ENCODE peak calls at places on chromosome 6, in four cellular contexts. R is heart left ventricle, J is tibial nerve, Z is K562. O is an unnamed sample.

GRCh38 chr6:164291224-164291623 is 876.7 kb downstream of the QKI start:
- DNase-seq in R (no peak), J (no peak), Z (no peak), O (no peak)

GRCh38 chr6:39430446-39430845 is 107.9 kb upstream of the KCNK16 start:
- DNase-seq in R (no peak), J (no peak), Z (no peak), O (no peak)

GRCh38 chr6:444653-445275 is 53.2 kb downstream of the IRF4 start:
- DNase-seq in R (no peak), J (no peak), Z (no peak), O (no peak)

GRCh38 chr6:7881765-7882500 is 28.7 kb downstream of the TXNDC5 start:
- DNase-seq in R (no peak), J (no peak), Z (no peak), O (no peak)

GRCh38 chr6:33375143-33375649 is 16.4 kb upstream of the KIFC1 start:
- DNase-seq in R (peak; percentile 77), J (peak; percentile 72), Z (no peak), O (peak; percentile 82)

GRCh38 chr6:4931530-4932505 is 72.0 kb downstream of the RPP40 start:
- DNase-seq in R (no peak), J (no peak), Z (no peak), O (no peak)

GRCh38 chr6:19354181-19354580 is 483.0 kb upstream of the ID4 start:
- DNase-seq in R (no peak), J (no peak), Z (no peak), O (no peak)

GRCh38 chr6:38503940-38504682 is 135.6 kb downstream of the BTBD9 start:
- DNase-seq in R (no peak), J (no peak), Z (no peak), O (no peak)

GRCh38 chr6:136783495-136784270 is 8.6 kb downstream of the MAP3K5 start:
- DNase-seq in R (peak; percentile 51), J (no peak), Z (peak; percentile 50), O (peak; percentile 44)

GRCh38 chr6:52352239-52353008 is 9.5 kb upstream of the PAQR8 start:
- DNase-seq in R (peak; percentile 30), J (no peak), Z (peak; percentile 56), O (no peak)

GRCh38 chr6:34147906-34148701 is 2.2 kb upstream of the GRM4 start:
- DNase-seq in R (no peak), J (no peak), Z (no peak), O (no peak)

GRCh38 chr6:5282191-5282623 is 20.9 kb downstream of the FARS2 start:
- DNase-seq in R (no peak), J (no peak), Z (peak; percentile 47), O (no peak)

GRCh38 chr6:64477311-64477850 is 841.8 kb downstream of the PHF3 start:
- DNase-seq in R (no peak), J (no peak), Z (no peak), O (no peak)

GRCh38 chr6:11535801-11536230 is 1.7 kb upstream of the TMEM170B start:
- DNase-seq in R (no peak), J (no peak), Z (no peak), O (no peak)

DNA sequence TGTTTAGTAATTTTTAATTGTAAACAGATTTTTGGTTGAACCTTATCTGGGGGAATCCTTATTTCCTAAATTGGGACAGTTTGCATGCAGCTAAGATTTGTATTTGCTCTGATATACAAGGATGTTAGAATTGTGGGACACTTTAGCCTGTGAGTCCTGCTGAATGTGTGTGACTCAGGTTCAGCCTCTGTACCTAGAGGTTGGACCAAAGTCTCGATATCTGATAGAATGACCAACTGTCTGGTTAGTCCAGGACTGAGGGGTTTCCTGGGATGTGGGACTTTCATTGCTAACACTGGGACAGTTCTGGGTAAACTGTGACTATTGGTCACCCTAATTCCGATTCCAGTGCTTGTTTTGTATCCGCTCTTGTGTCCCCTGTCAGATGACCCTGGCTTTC is 20.2 kb upstream of the TULP4 start:
- DNase-seq in R (no peak), J (no peak), Z (no peak), O (no peak)
- H3K9me3 ChIP-seq in R (peaks cover 14% of the 10 kb centered on the region), J (peaks cover 6% of the 10 kb centered on the region), Z (peaks cover 3% of the 10 kb centered on the region), O (no peaks in the 10 kb centered on the region)

GRCh38 chr6:167662881-167663205 is 163.9 kb upstream of the AFDN start:
- DNase-seq in R (no peak), J (no peak), Z (no peak), O (no peak)

GRCh38 chr6:167660944-167661343 is 165.8 kb upstream of the AFDN start:
- DNase-seq in R (no peak), J (no peak), Z (no peak), O (no peak)

GRCh38 chr6:167661456-167662103 is 165.1 kb upstream of the AFDN start:
- DNase-seq in R (no peak), J (no peak), Z (no peak), O (no peak)

GRCh38 chr6:167663784-167664432 is 162.8 kb upstream of the AFDN start:
- DNase-seq in R (no peak), J (no peak), Z (no peak), O (no peak)

GRCh38 chr6:167662104-167662880 is 164.4 kb upstream of the AFDN start:
- DNase-seq in R (no peak), J (no peak), Z (no peak), O (no peak)
- H3K9me3 ChIP-seq in R (no peaks in the 10 kb centered on the region), J (no peaks in the 10 kb centered on the region), Z (no peaks in the 10 kb centered on the region), O (no peaks in the 10 kb centered on the region)

GRCh38 chr6:49698538-49699205 is 14.7 kb downstream of the CRISP2 start:
- DNase-seq in R (no peak), J (no peak), Z (peak; percentile 34), O (no peak)

GRCh38 chr6:49692534-49692933 is 20.8 kb downstream of the CRISP2 start:
- DNase-seq in R (no peak), J (no peak), Z (no peak), O (no peak)

DNA sequence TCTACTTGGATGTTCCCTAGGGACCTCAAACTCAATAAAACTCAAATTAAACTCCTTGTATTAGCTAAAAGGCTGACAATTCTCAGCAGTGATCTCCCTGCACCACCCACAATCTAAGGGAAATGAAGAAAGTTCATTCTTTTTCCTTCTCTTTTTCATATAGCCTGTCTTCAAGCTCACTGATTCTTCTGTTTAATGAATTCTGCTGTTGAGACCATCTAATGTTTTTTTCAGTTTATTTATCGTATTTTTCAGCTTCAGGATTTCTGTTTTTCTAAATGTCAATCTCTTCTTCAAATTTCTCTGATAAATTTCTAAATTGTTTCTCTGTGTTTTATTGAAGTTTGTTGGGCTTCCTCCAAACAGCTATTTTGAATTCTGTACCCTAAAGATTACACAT is 19.8 kb downstream of the CRISP2 start:
- DNase-seq in R (no peak), J (no peak), Z (no peak), O (no peak)
- H3K9me3 ChIP-seq in R (peaks cover 20% of the 10 kb centered on the region), J (peaks cover 3% of the 10 kb centered on the region), Z (peaks cover 13% of the 10 kb centered on the region), O (peaks cover 4% of the 10 kb centered on the region)

GRCh38 chr6:168384045-168385038 is 56.6 kb upstream of the SMOC2 start:
- DNase-seq in R (no peak), J (no peak), Z (no peak), O (no peak)
- H3K9me3 ChIP-seq in R (no peaks in the 10 kb centered on the region), J (no peaks in the 10 kb centered on the region), Z (peaks cover 11% of the 10 kb centered on the region), O (no peaks in the 10 kb centered on the region)

DNA sequence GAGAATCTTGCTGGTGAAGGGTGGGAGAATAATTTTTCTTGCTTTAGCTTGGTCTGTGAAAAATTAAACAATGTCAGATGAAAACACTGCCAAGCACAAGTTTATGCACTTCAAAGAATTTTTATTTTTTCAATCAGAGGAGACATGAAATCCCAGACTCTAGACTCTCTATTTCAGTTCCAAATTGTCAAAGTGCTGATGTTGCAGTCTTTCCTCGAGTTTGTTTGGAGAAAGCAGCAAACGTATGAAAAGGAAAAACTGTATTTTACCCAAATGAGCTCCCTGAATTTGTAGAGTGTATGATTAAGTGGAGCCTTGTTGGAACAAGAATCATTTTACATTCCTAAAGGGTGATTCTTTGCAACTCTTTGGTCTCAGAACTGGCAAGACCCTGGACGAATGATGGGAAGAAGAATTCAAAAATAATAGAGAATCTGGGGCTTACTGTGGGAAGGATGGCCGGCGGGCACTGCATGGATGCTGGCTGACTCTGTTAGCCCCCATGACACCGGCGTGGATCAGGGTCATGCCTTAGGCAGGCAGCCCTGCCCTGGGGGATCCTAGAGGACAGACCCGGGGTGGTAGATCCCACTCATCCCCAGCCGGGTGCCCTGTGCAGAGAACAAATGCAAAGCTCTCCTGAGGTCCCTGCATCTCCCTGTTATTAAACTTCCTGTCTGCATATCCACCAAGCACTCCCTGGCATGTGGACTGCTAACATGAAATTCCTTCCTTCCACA is 207.4 kb downstream of the FNDC1 start:
- DNase-seq in R (no peak), J (no peak), Z (no peak), O (no peak)
- H3K9me3 ChIP-seq in R (peaks cover under 1% of the 10 kb centered on the region), J (no peaks in the 10 kb centered on the region), Z (no peaks in the 10 kb centered on the region), O (no peaks in the 10 kb centered on the region)

GRCh38 chr6:30283761-30284160 is 43.0 kb upstream of the TRIM39 start:
- DNase-seq in R (no peak), J (no peak), Z (no peak), O (no peak)
- H3K9me3 ChIP-seq in R (peaks cover 94% of the 10 kb centered on the region), J (peaks cover 77% of the 10 kb centered on the region), Z (peaks cover 35% of the 10 kb centered on the region), O (peaks cover 58% of the 10 kb centered on the region)

DNA sequence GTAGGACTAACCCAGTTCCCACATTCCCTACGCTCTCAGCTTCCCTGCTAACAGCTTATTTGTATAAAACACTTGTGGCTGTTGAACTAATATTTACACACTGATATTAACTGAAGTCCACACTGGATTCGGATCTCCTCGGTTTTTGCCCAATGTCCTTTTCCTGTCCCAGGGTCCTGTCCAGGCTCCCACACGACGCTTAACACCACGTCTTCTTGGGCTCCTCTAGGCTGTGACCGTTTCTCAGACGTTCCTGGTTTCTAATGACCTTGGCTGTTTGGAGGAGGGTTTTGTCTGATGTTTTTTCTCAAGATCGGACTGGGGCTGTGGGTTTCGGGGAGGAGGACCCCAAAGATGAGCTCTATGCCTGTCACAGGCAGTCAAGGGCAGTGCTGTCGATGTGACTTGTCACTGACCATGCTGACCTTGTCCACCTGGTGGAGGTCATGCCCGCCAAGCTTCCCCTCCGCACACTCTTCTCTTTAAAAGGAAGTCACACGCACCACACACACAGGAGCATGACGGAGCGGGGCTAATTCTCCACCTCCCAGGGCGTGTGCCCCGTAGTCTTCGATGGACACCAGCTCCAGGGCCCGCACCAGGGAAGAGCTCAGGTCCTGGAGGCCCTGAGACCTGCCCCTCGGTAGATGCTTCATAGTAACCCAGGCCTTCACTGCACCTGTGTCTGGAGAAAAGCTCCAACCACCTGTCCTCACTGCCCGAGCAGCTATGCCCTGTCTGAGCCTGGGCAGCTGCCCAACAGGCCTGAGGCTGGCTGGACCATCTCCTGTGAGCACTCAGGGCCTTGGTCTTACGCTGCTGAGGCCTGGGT is 72.0 kb downstream of the TTLL2 start:
- DNase-seq in R (no peak), J (no peak), Z (no peak), O (no peak)
- H3K9me3 ChIP-seq in R (no peaks in the 10 kb centered on the region), J (no peaks in the 10 kb centered on the region), Z (no peaks in the 10 kb centered on the region), O (no peaks in the 10 kb centered on the region)

O was measured in tibial artery.